ENCODE peak calls at places on chromosomes 13 and 19, in eight cellular contexts. A is A549, B is neuronal stem cell, M is mesenchymal stem cell, X is fibroblast of lung, T is hepatocyte, P is neural progenitor cell, V is GM23248. J is an unnamed sample.

GRCh38 chr19:28581468-28581770 is 631.5 kb downstream of the UQCRFS1 start:
- DNase-seq in M (no peak), A (no peak), B (no peak), X (no peak), T (no peak), P (no peak), V (no peak), J (no peak)

GRCh38 chr13:97429681-97430081 is 4.3 kb upstream of the RAP2A start:
- DNase-seq in V (peak; percentile 88), T (no peak), X (peak; percentile 83), M (no peak), A (no peak), B (no peak), P (no peak), J (no peak)

GRCh38 chr19:32543107-32543900 is 37.7 kb upstream of the PDCD5 start:
- DNase-seq in T (no peak), X (no peak), P (no peak), A (peak; percentile 29), B (no peak), V (no peak), M (peak; percentile 57), J (peak; percentile 28)

GRCh38 chr13:85497652-85498051 is 301.6 kb downstream of the SLITRK6 start:
- DNase-seq in P (no peak), A (peak; percentile 48), B (no peak), V (peak; percentile 8), T (no peak), M (peak; percentile 91), X (peak; percentile 98), J (peak; percentile 88)

GRCh38 chr19:10430505-10431253 is 10.3 kb downstream of the PDE4A start:
- DNase-seq in V (peak; percentile 81), T (peak; percentile 74), A (no peak), M (peak; percentile 53), X (peak; percentile 43), B (no peak), P (peak; percentile 44), J (no peak)

GRCh38 chr13:46615888-46616531 is 63.0 kb downstream of the LRCH1 start:
- DNase-seq in P (no peak), X (peak; percentile 81), T (peak; percentile 20), M (peak; percentile 59), A (no peak), V (peak; percentile 45), B (no peak), J (no peak)

GRCh38 chr13:43003010-43003409 is 11.0 kb upstream of the EPSTI1 start:
- DNase-seq in M (no peak), A (no peak), T (no peak), B (no peak), P (no peak), X (no peak), V (no peak), J (peak; percentile 89)

GRCh38 chr19:17393914-17394313 is at the start of gene CCDC194:
- DNase-seq in B (no peak), V (peak; percentile 14), P (no peak), M (no peak), X (no peak), T (no peak), A (no peak), J (no peak)

GRCh38 chr13:67147257-67148218 is 82.6 kb downstream of the PCDH9 start:
- DNase-seq in T (no peak), X (peak; percentile 63), B (no peak), M (peak; percentile 65), A (peak; percentile 24), V (peak; percentile 2), P (peak; percentile 11), J (no peak)

GRCh38 chr13:44903596-44903995 is 85.7 kb downstream of the NUFIP1 start:
- DNase-seq in X (peak; percentile 94), V (peak; percentile 87), B (no peak), P (peak; percentile 56), M (peak; percentile 99), A (no peak), T (peak; percentile 79), J (no peak)

GRCh38 chr19:1373534-1374249 is 10.0 kb upstream of the NDUFS7 start:
- DNase-seq in T (peak; percentile 53), A (no peak), V (no peak), P (no peak), B (no peak), X (peak; percentile 25), M (no peak), J (no peak)
- H3K4me2 ChIP-seq in T (no peak overlapping the region), A (no peak overlapping the region), V (no peak overlapping the region), P (no peak overlapping the region), B (no peak overlapping the region), X (no peak overlapping the region), M (no peak overlapping the region), J (no peak overlapping the region)

GRCh38 chr13:107838592-107839161 is 376.7 kb downstream of the LIG4 start:
- DNase-seq in T (no peak), M (no peak), V (no peak), X (no peak), P (no peak), B (no peak), A (no peak), J (no peak)

GRCh38 chr13:107834717-107835116 is 380.6 kb downstream of the LIG4 start:
- DNase-seq in V (peak; percentile 75), T (no peak), P (no peak), A (no peak), X (no peak), B (no peak), M (peak; percentile 28), J (peak; percentile 5)

GRCh38 chr13:107832521-107833095 is 382.7 kb downstream of the LIG4 start:
- DNase-seq in B (no peak), M (no peak), V (no peak), X (peak; percentile 56), T (no peak), A (no peak), P (peak; percentile 52), J (no peak)

GRCh38 chr13:107834268-107834667 is 381.1 kb downstream of the LIG4 start:
- DNase-seq in M (no peak), T (no peak), P (no peak), V (peak; percentile 72), B (no peak), A (no peak), X (no peak), J (peak; percentile 26)

GRCh38 chr13:107835339-107836018 is 379.9 kb downstream of the LIG4 start:
- DNase-seq in M (peak; percentile 75), P (no peak), X (peak; percentile 74), B (no peak), V (peak; percentile 92), T (no peak), A (no peak), J (peak; percentile 68)
- H3K4me2 ChIP-seq in M (peak overlapping the region; percentile 8), P (no peak overlapping the region), X (peak overlapping the region; percentile 40), B (no peak overlapping the region), V (peak overlapping the region; percentile 80), T (no peak overlapping the region), A (no peak overlapping the region), J (no peak overlapping the region)

GRCh38 chr13:114153485-114154080 is 21.2 kb upstream of the RASA3 start:
- DNase-seq in M (no peak), A (no peak), V (no peak), T (no peak), B (no peak), P (no peak), X (no peak), J (no peak)

GRCh38 chr13:114155320-114155719 is 22.9 kb upstream of the RASA3 start:
- DNase-seq in P (no peak), M (no peak), A (no peak), X (no peak), B (no peak), V (no peak), T (no peak), J (no peak)

GRCh38 chr13:114157869-114158495 is 21.1 kb upstream of the CFAP97D2 start:
- DNase-seq in M (no peak), X (no peak), T (no peak), P (no peak), V (no peak), A (no peak), B (no peak), J (no peak)

GRCh38 chr13:114154476-114154875 is 22.1 kb upstream of the RASA3 start:
- DNase-seq in B (no peak), P (no peak), T (no peak), V (no peak), M (no peak), X (no peak), A (no peak), J (no peak)

GRCh38 chr13:114155923-114156883 is 22.9 kb upstream of the CFAP97D2 start:
- DNase-seq in T (no peak), V (no peak), P (no peak), M (no peak), A (no peak), B (no peak), X (no peak), J (no peak)
- H3K4me2 ChIP-seq in T (no peak overlapping the region), V (no peak overlapping the region), P (no peak overlapping the region), M (no peak overlapping the region), A (peak overlapping the region; percentile 71), B (no peak overlapping the region), X (no peak overlapping the region), J (no peak overlapping the region)

GRCh38 chr19:1611353-1611752 is 6.1 kb upstream of the UQCR11 start:
- DNase-seq in P (no peak), V (no peak), T (no peak), M (no peak), X (no peak), A (no peak), B (no peak), J (no peak)

GRCh38 chr19:1610579-1610978 is 5.3 kb upstream of the UQCR11 start:
- DNase-seq in A (no peak), M (no peak), V (no peak), B (no peak), P (no peak), X (no peak), T (no peak), J (no peak)

GRCh38 chr19:1606138-1606651 is 933 bp upstream of the UQCR11 start:
- DNase-seq in T (no peak), M (no peak), X (no peak), B (no peak), A (no peak), P (no peak), V (no peak), J (no peak)

GRCh38 chr19:1609680-1610474 is 4.6 kb upstream of the UQCR11 start:
- DNase-seq in V (no peak), M (no peak), X (no peak), T (no peak), B (no peak), P (no peak), A (no peak), J (no peak)

DNA sequence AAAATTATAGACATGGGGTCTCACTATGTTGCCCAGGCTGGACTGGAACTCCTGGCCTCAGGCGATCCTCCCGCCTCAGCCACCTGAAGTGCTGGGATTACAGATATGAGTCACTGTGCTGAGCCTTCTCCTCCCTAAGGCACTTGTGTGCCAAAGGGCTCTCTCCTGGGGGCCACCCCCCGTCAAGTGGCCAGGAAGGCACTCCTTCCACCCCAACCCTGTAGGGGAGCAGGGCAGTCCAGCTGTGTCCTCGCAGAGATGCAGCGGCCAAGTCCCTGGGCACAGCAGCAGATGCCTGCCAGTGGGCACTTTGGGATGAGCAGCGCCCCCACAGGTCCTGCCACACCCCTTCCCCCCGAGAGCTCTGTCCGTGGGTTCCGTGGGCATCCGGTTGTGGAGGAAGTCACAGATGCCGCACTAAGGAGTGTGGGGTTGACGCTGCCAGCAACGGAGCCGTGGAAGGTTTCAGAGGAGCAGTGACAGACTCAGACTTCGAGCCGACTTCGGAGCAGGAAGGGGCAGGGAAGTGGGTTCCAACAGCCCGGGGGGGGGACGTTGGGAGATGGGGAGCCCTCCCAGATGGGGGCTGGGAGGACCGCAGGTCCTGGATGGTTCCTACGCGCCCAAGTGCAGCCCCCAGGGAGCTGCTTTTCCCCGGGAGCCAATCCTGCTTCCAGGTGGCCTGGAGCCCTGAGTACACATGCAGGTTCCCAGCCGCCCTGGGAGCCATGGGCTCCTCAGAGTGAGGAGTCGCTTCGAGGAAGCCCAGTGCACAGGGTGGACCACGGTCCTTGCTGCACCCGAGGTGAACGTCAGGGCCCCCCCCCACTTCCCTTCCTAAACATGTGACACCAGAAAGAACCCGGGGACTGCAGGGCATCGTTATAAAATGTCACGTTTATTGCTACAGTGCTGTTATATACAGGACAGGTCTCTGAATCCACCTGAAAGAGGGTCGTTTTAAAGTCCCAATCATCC is 3.4 kb upstream of the UQCR11 start:
- DNase-seq in P (no peak), M (no peak), X (no peak), B (no peak), A (no peak), T (no peak), V (peak; percentile 7), J (no peak)
- H3K4me2 ChIP-seq in P (no peak overlapping the region), M (no peak overlapping the region), X (no peak overlapping the region), B (no peak overlapping the region), A (no peak overlapping the region), T (no peak overlapping the region), V (no peak overlapping the region), J (no peak overlapping the region)